ENCODE peak calls at places on chromosomes 16 and 17, in nine cellular contexts. One of them, this sample, is unnamed.

GRCh38 chr16:63714876-63715275 is 1407.0 kb downstream of the CDH11 start:
- DNase-seq in fibroblast of lung: no peak
- DNase-seq in H1: peak; percentile 19
- DNase-seq in GM23248: no peak
- DNase-seq in PC-3: no peak
- DNase-seq in endothelial cell of umbilical vein: no peak
- DNase-seq in hepatocyte: no peak
- DNase-seq in neural progenitor cell: no peak
- DNase-seq in HCT116: no peak
- DNase-seq in this sample: no peak

GRCh38 chr16:15482068-15482747 is 47.8 kb downstream of the BMERB1 start:
- DNase-seq in HCT116: peak; percentile 99
- DNase-seq in neural progenitor cell: no peak
- DNase-seq in fibroblast of lung: peak; percentile 98
- DNase-seq in endothelial cell of umbilical vein: peak; percentile 95
- DNase-seq in H1: peak; percentile 75
- DNase-seq in PC-3: peak; percentile 94
- DNase-seq in GM23248: peak; percentile 98
- DNase-seq in hepatocyte: peak; percentile 89
- DNase-seq in this sample: no peak

GRCh38 chr17:75637561-75637960 is 4.3 kb downstream of the SMIM5 start:
- DNase-seq in neural progenitor cell: no peak
- DNase-seq in HCT116: no peak
- DNase-seq in endothelial cell of umbilical vein: no peak
- DNase-seq in hepatocyte: no peak
- DNase-seq in GM23248: no peak
- DNase-seq in PC-3: no peak
- DNase-seq in fibroblast of lung: no peak
- DNase-seq in H1: no peak
- DNase-seq in this sample: no peak

GRCh38 chr16:9966569-9967157 is 215.6 kb downstream of the GRIN2A start:
- DNase-seq in H1: no peak
- DNase-seq in GM23248: peak; percentile 4
- DNase-seq in hepatocyte: no peak
- DNase-seq in endothelial cell of umbilical vein: no peak
- DNase-seq in HCT116: no peak
- DNase-seq in neural progenitor cell: no peak
- DNase-seq in PC-3: peak; percentile 65
- DNase-seq in fibroblast of lung: peak; percentile 80
- DNase-seq in this sample: no peak

GRCh38 chr16:48317614-48318013 is 67.6 kb downstream of the SIAH1 start:
- DNase-seq in HCT116: peak; percentile 10
- DNase-seq in PC-3: peak; percentile 65
- DNase-seq in endothelial cell of umbilical vein: peak; percentile 67
- DNase-seq in H1: no peak
- DNase-seq in neural progenitor cell: no peak
- DNase-seq in GM23248: peak; percentile 54
- DNase-seq in hepatocyte: no peak
- DNase-seq in fibroblast of lung: peak; percentile 89
- DNase-seq in this sample: peak; percentile 26

GRCh38 chr17:20103454-20104448 is 94.6 kb downstream of the SPECC1 start:
- DNase-seq in GM23248: no peak
- DNase-seq in H1: no peak
- DNase-seq in PC-3: no peak
- DNase-seq in neural progenitor cell: no peak
- DNase-seq in fibroblast of lung: no peak
- DNase-seq in endothelial cell of umbilical vein: no peak
- DNase-seq in hepatocyte: peak; percentile 21
- DNase-seq in HCT116: no peak
- DNase-seq in this sample: no peak

GRCh38 chr17:30235386-30236296 is at the start of gene SLC6A4:
- DNase-seq in endothelial cell of umbilical vein: no peak
- DNase-seq in H1: no peak
- DNase-seq in hepatocyte: peak; percentile 44
- DNase-seq in PC-3: no peak
- DNase-seq in neural progenitor cell: peak; percentile 72
- DNase-seq in GM23248: peak; percentile 64
- DNase-seq in HCT116: no peak
- DNase-seq in fibroblast of lung: no peak
- DNase-seq in this sample: no peak

GRCh38 chr17:34909040-34909439 is 52.2 kb downstream of the CCT6B start:
- DNase-seq in endothelial cell of umbilical vein: no peak
- DNase-seq in neural progenitor cell: no peak
- DNase-seq in hepatocyte: no peak
- DNase-seq in H1: no peak
- DNase-seq in fibroblast of lung: no peak
- DNase-seq in PC-3: no peak
- DNase-seq in HCT116: no peak
- DNase-seq in GM23248: no peak
- DNase-seq in this sample: no peak

GRCh38 chr17:57580055-57580739 is 164.9 kb downstream of the CCDC182 start:
- DNase-seq in hepatocyte: no peak
- DNase-seq in GM23248: no peak
- DNase-seq in PC-3: no peak
- DNase-seq in fibroblast of lung: no peak
- DNase-seq in H1: no peak
- DNase-seq in HCT116: no peak
- DNase-seq in endothelial cell of umbilical vein: no peak
- DNase-seq in neural progenitor cell: peak; percentile 38
- DNase-seq in this sample: no peak

GRCh38 chr17:32564325-32564724 is 77.5 kb downstream of the CDK5R1 start:
- DNase-seq in endothelial cell of umbilical vein: no peak
- DNase-seq in GM23248: no peak
- DNase-seq in neural progenitor cell: no peak
- DNase-seq in H1: no peak
- DNase-seq in fibroblast of lung: no peak
- DNase-seq in PC-3: peak; percentile 65
- DNase-seq in HCT116: no peak
- DNase-seq in hepatocyte: no peak
- DNase-seq in this sample: peak; percentile 11

GRCh38 chr16:57226701-57227621 is 18.1 kb upstream of the ARL2BP start:
- DNase-seq in H1: no peak
- DNase-seq in endothelial cell of umbilical vein: no peak
- DNase-seq in GM23248: peak; percentile 32
- DNase-seq in HCT116: no peak
- DNase-seq in hepatocyte: no peak
- DNase-seq in neural progenitor cell: no peak
- DNase-seq in PC-3: no peak
- DNase-seq in fibroblast of lung: no peak
- DNase-seq in this sample: no peak

GRCh38 chr17:4945176-4945943 is 3.0 kb downstream of the PFN1 start:
- DNase-seq in neural progenitor cell: no peak
- DNase-seq in PC-3: peak; percentile 93
- DNase-seq in endothelial cell of umbilical vein: peak; percentile 77
- DNase-seq in H1: no peak
- DNase-seq in hepatocyte: peak; percentile 82
- DNase-seq in HCT116: peak; percentile 82
- DNase-seq in GM23248: peak; percentile 96
- DNase-seq in fibroblast of lung: peak; percentile 90
- DNase-seq in this sample: peak; percentile 61

GRCh38 chr17:45021607-45022287 is 29.7 kb downstream of the DCAKD start:
- DNase-seq in hepatocyte: peak; percentile 89
- DNase-seq in fibroblast of lung: peak; percentile 53
- DNase-seq in neural progenitor cell: peak; percentile 87
- DNase-seq in PC-3: peak; percentile 79
- DNase-seq in GM23248: peak; percentile 88
- DNase-seq in H1: no peak
- DNase-seq in endothelial cell of umbilical vein: peak; percentile 38
- DNase-seq in HCT116: no peak
- DNase-seq in this sample: peak; percentile 68

GRCh38 chr17:45019177-45019711 is 32.2 kb downstream of the DCAKD start:
- DNase-seq in H1: no peak
- DNase-seq in HCT116: no peak
- DNase-seq in fibroblast of lung: peak; percentile 39
- DNase-seq in hepatocyte: peak; percentile 81
- DNase-seq in neural progenitor cell: peak; percentile 53
- DNase-seq in PC-3: peak; percentile 75
- DNase-seq in endothelial cell of umbilical vein: peak; percentile 26
- DNase-seq in GM23248: peak; percentile 87
- DNase-seq in this sample: peak; percentile 52

GRCh38 chr17:45018514-45019176 is 32.8 kb downstream of the DCAKD start:
- DNase-seq in endothelial cell of umbilical vein: no peak
- DNase-seq in GM23248: peak; percentile 41
- DNase-seq in hepatocyte: peak; percentile 36
- DNase-seq in PC-3: peak; percentile 28
- DNase-seq in neural progenitor cell: peak; percentile 31
- DNase-seq in H1: no peak
- DNase-seq in HCT116: no peak
- DNase-seq in fibroblast of lung: no peak
- DNase-seq in this sample: no peak

GRCh38 chr17:45022288-45022648 is 29.2 kb downstream of the DCAKD start:
- DNase-seq in fibroblast of lung: no peak
- DNase-seq in hepatocyte: no peak
- DNase-seq in neural progenitor cell: no peak
- DNase-seq in H1: no peak
- DNase-seq in endothelial cell of umbilical vein: no peak
- DNase-seq in PC-3: no peak
- DNase-seq in GM23248: no peak
- DNase-seq in HCT116: no peak
- DNase-seq in this sample: no peak

DNA sequence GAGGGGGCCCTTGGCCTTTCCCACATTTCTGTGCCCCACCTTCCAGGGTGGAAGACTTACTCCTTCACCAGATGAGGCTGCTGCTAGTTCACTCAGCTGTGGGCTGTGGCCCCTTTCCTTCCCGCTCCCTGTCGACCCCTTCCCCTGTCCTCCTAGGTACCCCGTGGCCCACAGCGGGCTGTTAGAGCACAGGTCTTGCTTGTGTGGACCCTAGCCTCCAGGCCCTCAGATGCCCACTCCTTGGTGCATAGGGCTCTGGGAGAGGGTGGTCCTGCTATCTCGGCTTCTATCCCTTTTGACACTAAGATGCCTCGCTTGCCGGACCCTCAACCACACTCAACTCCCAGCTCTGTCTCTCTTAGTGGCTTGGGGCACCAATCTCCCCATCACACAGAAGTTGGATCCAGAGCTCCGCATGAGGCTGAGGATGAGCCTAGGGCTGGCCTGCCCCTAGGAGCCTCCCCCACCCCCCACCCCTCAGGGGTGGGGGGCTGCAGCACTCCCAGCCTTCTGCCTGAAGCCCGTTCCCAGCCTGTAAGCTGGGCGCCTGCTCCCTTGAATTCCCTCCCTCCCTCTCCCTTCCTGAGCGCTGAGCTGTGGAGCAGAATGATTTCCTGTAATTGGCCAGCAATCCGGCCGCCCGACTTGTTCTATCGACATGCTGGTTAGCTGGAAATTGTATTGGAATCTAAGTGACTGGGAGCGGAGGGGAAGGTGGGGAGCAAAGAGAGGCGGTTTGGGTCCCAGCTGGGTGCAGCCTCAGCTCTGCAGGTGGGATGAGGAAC is 30.9 kb downstream of the DCAKD start:
- DNase-seq in hepatocyte: no peak
- DNase-seq in neural progenitor cell: peak; percentile 81
- DNase-seq in HCT116: no peak
- DNase-seq in GM23248: no peak
- DNase-seq in PC-3: no peak
- DNase-seq in fibroblast of lung: peak; percentile 44
- DNase-seq in H1: no peak
- DNase-seq in endothelial cell of umbilical vein: peak; percentile 64
- DNase-seq in this sample: no peak
- TF ChIP-seq EZH2 in hepatocyte: no peak
- TF ChIP-seq EZH2 in neural progenitor cell: no peak
- TF ChIP-seq EZH2 in HCT116: no peak
- TF ChIP-seq EZH2 in GM23248: no peak
- TF ChIP-seq EZH2 in PC-3: no peak
- TF ChIP-seq EZH2 in fibroblast of lung: no peak
- TF ChIP-seq EZH2 in H1: no peak
- TF ChIP-seq EZH2 in endothelial cell of umbilical vein: no peak
- TF ChIP-seq EZH2 in this sample: no peak

GRCh38 chr16:560701-561412 is 663 bp downstream of the PRR35 start:
- DNase-seq in neural progenitor cell: no peak
- DNase-seq in H1: no peak
- DNase-seq in PC-3: no peak
- DNase-seq in hepatocyte: no peak
- DNase-seq in fibroblast of lung: no peak
- DNase-seq in endothelial cell of umbilical vein: no peak
- DNase-seq in GM23248: no peak
- DNase-seq in HCT116: no peak
- DNase-seq in this sample: no peak

GRCh38 chr16:561413-561794 is 1.2 kb downstream of the PRR35 start:
- DNase-seq in GM23248: no peak
- DNase-seq in hepatocyte: no peak
- DNase-seq in PC-3: no peak
- DNase-seq in HCT116: no peak
- DNase-seq in H1: no peak
- DNase-seq in neural progenitor cell: no peak
- DNase-seq in endothelial cell of umbilical vein: no peak
- DNase-seq in fibroblast of lung: no peak
- DNase-seq in this sample: no peak

GRCh38 chr16:559411-560207 is 585 bp upstream of the PRR35 start:
- DNase-seq in PC-3: no peak
- DNase-seq in hepatocyte: no peak
- DNase-seq in H1: no peak
- DNase-seq in GM23248: no peak
- DNase-seq in endothelial cell of umbilical vein: no peak
- DNase-seq in fibroblast of lung: no peak
- DNase-seq in HCT116: no peak
- DNase-seq in neural progenitor cell: no peak
- DNase-seq in this sample: no peak

GRCh38 chr16:559021-559380 is 1.2 kb upstream of the PRR35 start:
- DNase-seq in GM23248: no peak
- DNase-seq in PC-3: no peak
- DNase-seq in H1: no peak
- DNase-seq in HCT116: no peak
- DNase-seq in endothelial cell of umbilical vein: no peak
- DNase-seq in neural progenitor cell: no peak
- DNase-seq in hepatocyte: no peak
- DNase-seq in fibroblast of lung: no peak
- DNase-seq in this sample: no peak

GRCh38 chr16:560221-560700 is at the start of gene PRR35:
- DNase-seq in fibroblast of lung: no peak
- DNase-seq in neural progenitor cell: no peak
- DNase-seq in HCT116: no peak
- DNase-seq in GM23248: no peak
- DNase-seq in H1: no peak
- DNase-seq in PC-3: no peak
- DNase-seq in endothelial cell of umbilical vein: no peak
- DNase-seq in hepatocyte: no peak
- DNase-seq in this sample: no peak
- TF ChIP-seq EZH2 in fibroblast of lung: no peak
- TF ChIP-seq EZH2 in neural progenitor cell: peak; percentile 82
- TF ChIP-seq EZH2 in HCT116: no peak
- TF ChIP-seq EZH2 in GM23248: no peak
- TF ChIP-seq EZH2 in H1: no peak
- TF ChIP-seq EZH2 in PC-3: no peak
- TF ChIP-seq EZH2 in endothelial cell of umbilical vein: peak; percentile 90
- TF ChIP-seq EZH2 in hepatocyte: peak; percentile 76
- TF ChIP-seq EZH2 in this sample: no peak

GRCh38 chr16:11586375-11586855 is 304 bp downstream of the LITAF start:
- DNase-seq in H1: no peak
- DNase-seq in HCT116: no peak
- DNase-seq in neural progenitor cell: no peak
- DNase-seq in fibroblast of lung: no peak
- DNase-seq in hepatocyte: peak; percentile 27
- DNase-seq in PC-3: no peak
- DNase-seq in GM23248: peak; percentile 44
- DNase-seq in endothelial cell of umbilical vein: no peak
- DNase-seq in this sample: peak; percentile 19
- TF ChIP-seq EZH2 in H1: no peak
- TF ChIP-seq EZH2 in HCT116: no peak
- TF ChIP-seq EZH2 in neural progenitor cell: no peak
- TF ChIP-seq EZH2 in fibroblast of lung: no peak
- TF ChIP-seq EZH2 in hepatocyte: no peak
- TF ChIP-seq EZH2 in PC-3: no peak
- TF ChIP-seq EZH2 in GM23248: no peak
- TF ChIP-seq EZH2 in endothelial cell of umbilical vein: no peak
- TF ChIP-seq EZH2 in this sample: no peak

GRCh38 chr16:21233045-21233520 is 416 bp upstream of the ANKS4B start:
- DNase-seq in neural progenitor cell: no peak
- DNase-seq in PC-3: no peak
- DNase-seq in hepatocyte: no peak
- DNase-seq in fibroblast of lung: no peak
- DNase-seq in HCT116: no peak
- DNase-seq in endothelial cell of umbilical vein: no peak
- DNase-seq in H1: no peak
- DNase-seq in GM23248: no peak
- DNase-seq in this sample: no peak
- TF ChIP-seq EZH2 in neural progenitor cell: no peak
- TF ChIP-seq EZH2 in PC-3: no peak
- TF ChIP-seq EZH2 in hepatocyte: no peak
- TF ChIP-seq EZH2 in fibroblast of lung: no peak
- TF ChIP-seq EZH2 in HCT116: no peak
- TF ChIP-seq EZH2 in endothelial cell of umbilical vein: no peak
- TF ChIP-seq EZH2 in H1: no peak
- TF ChIP-seq EZH2 in GM23248: no peak
- TF ChIP-seq EZH2 in this sample: no peak